ENCODE peak calls at places on chromosome 3, in four cellular contexts. Q is A549, S is endothelial cell of umbilical vein, B is GM12878. I is an unnamed sample.

GRCh38 chr3:72904156-72904555 is 16.3 kb downstream of the GXYLT2 start:
- DNase-seq in Q (no peak), S (no peak), B (no peak), I (no peak)

GRCh38 chr3:117600112-117600511 is 890.5 kb downstream of the TUSC7 start:
- DNase-seq in Q (no peak), S (no peak), B (no peak), I (no peak)

GRCh38 chr3:61358364-61358763 is 107.1 kb upstream of the FHIT start:
- DNase-seq in Q (no peak), S (no peak), B (peak), I (no peak)

GRCh38 chr3:51718547-51719412 is 11.9 kb downstream of the GRM2 start:
- DNase-seq in Q (peak), S (peak), B (peak), I (peak)

GRCh38 chr3:50625131-50625878 is 8.4 kb downstream of the MAPKAPK3 start:
- DNase-seq in Q (no peak), S (no peak), B (no peak), I (no peak)

GRCh38 chr3:8223766-8224165 is 277.9 kb upstream of the LMCD1 start:
- DNase-seq in Q (no peak), S (no peak), B (no peak), I (no peak)

GRCh38 chr3:24526640-24527237 is 32.1 kb upstream of the THRB start:
- DNase-seq in Q (no peak), S (no peak), B (no peak), I (no peak)

GRCh38 chr3:132180337-132180791 is 136.8 kb upstream of the ACP3 start:
- DNase-seq in Q (peak), S (peak), B (peak), I (peak)

GRCh38 chr3:192675958-192676649 is 51.2 kb downstream of the FGF12 start:
- DNase-seq in Q (no peak), S (no peak), B (peak), I (peak)

GRCh38 chr3:6709178-6709577 is 151.7 kb upstream of the GRM7 start:
- DNase-seq in Q (no peak), S (no peak), B (no peak), I (no peak)
- TF ChIP-seq MYC in Q (no peak), S (no peak), B (no peak), I (no peak)

DNA sequence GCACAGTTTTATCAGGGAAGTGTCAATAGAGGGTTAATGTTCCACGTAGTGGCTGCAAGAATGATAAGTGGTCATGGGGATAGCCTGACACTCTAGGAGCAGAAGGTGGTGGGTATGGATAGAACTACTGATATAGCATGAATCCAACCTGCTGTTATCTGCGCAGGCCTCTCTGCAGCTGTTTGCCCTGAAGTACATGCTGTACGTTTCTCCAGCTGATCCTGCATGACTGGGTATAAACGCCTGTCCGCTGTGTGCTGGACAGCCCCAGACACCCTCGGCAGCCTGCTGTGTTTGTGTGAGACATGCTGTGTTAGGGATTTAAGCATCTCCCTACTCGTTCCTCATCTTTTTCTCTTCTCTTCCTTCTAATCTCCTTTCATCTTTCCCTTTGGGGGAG is 87.1 kb downstream of the LPP start:
- DNase-seq in Q (peak), S (no peak), B (no peak), I (no peak)
- TF ChIP-seq POLR2A in Q (no peak), S (no peak), B (no peak), I (no peak)

DNA sequence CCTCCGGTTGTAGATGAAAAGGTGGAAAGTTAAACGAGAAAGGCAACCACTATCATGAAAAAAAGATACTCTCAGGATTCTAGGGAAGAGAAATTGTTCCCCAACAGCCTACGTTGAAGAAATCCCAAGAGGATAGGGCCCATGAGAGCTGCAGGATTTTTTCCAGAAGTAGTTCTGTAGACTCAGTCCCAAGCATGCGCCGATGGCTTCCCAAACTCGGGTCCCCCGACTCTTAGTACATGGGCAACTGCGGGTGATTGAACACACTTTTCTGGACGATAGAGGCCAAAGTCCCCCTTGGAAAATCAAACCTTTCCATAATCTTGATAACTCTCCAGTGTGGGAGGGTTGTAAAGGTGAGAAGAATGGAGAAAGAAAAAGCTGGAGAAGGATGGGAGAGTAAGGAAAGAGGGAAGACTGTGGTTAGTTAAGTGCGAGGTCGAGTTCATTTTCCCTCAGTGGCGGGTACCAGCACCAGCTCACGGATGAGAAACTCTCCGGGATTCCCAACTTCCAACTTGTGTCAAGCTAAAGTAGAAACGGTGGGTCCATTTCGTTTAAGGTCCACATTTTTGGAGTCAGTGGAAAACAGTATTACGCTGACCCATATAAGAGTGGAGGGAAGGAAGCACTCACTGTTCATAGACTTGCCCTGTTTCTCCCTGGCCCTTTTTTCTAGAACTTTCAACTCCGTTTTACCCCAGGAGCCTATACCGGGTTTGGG is 14.6 kb downstream of the ZIC1 start:
- DNase-seq in Q (no peak), S (no peak), B (no peak), I (no peak)
- TF ChIP-seq MAX in Q (no peak), S (no peak), B (no peak), I (no peak)

DNA sequence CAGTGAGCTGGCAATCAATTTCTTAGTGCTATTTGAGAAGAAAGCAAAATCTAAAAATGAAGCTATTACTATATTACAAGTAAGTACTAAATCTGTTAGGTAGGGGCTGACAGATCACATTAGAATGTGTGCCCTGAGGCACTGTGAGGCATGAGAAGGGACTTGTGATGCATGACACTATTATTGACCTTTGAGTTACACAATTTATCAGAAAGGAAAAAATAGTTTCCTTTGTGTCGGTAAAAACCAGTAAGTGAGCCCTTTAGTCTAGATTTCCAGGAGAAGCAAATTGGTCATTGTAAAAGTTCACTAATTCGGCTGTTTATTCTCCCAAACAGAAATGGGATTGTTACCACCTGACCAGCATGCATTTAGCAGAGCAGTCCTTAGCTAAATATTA is 379.6 kb upstream of the CNTN6 start:
- DNase-seq in Q (no peak), S (no peak), B (no peak), I (no peak)
- TF ChIP-seq MYC in Q (no peak), S (no peak), B (no peak), I (no peak)

I was measured in NB4.